ENCODE peak calls at places on chromosomes 11 and 22, in four cellular contexts. H is H1, E is H9, I is neuronal stem cell. G is an unnamed sample.

GRCh38 chr22:19620742-19621371 is 93.4 kb upstream of the SEPTIN5 start:
- DNase-seq in E (no peak), I (no peak), H (no peak), G (no peak)

GRCh38 chr11:6646631-6647281 is 8.9 kb downstream of the DCHS1 start:
- DNase-seq in H (no peak), E (no peak), I (no peak), G (peak; percentile 56)

GRCh38 chr11:117793521-117793920 is 3.5 kb downstream of the DSCAML1 start:
- DNase-seq in E (no peak), H (no peak), I (no peak), G (no peak)

GRCh38 chr11:72969894-72970335 is 155.7 kb downstream of the ATG16L2 start:
- DNase-seq in I (no peak), H (no peak), E (no peak), G (peak; percentile 71)

GRCh38 chr11:19903620-19904069 is 191.0 kb downstream of the NAV2 start:
- DNase-seq in E (peak; percentile 73), I (peak; percentile 72), H (peak; percentile 23), G (peak; percentile 79)

GRCh38 chr11:129580278-129580677 is 204.6 kb downstream of the BARX2 start:
- DNase-seq in I (no peak), E (no peak), H (no peak), G (no peak)

GRCh38 chr11:45232341-45233080 is 53.6 kb downstream of the SYT13 start:
- DNase-seq in H (no peak), I (no peak), E (no peak), G (no peak)

GRCh38 chr11:130829801-130830562 is 86.3 kb downstream of the SNX19 start:
- DNase-seq in I (no peak), E (no peak), H (no peak), G (no peak)

GRCh38 chr22:42991010-42991651 is 23.8 kb downstream of the PACSIN2 start:
- DNase-seq in E (no peak), H (no peak), I (no peak), G (peak; percentile 87)

GRCh38 chr22:37951305-37951704 is 2.1 kb downstream of the C22orf23 start:
- DNase-seq in I (no peak), E (peak; percentile 65), H (no peak), G (peak; percentile 31)

GRCh38 chr11:131691558-131692041 is 321.2 kb downstream of the NTM start:
- DNase-seq in E (peak; percentile 68), I (no peak), H (no peak), G (no peak)

GRCh38 chr11:44617671-44618461 is 52.4 kb downstream of the CD82 start:
- DNase-seq in I (no peak), E (no peak), H (no peak), G (no peak)

GRCh38 chr11:889261-889660 is 21.3 kb downstream of the CHID1 start:
- DNase-seq in H (no peak), E (no peak), I (no peak), G (no peak)

GRCh38 chr11:111301840-111302113 is 3.4 kb downstream of the POU2AF3 start:
- DNase-seq in I (no peak), E (no peak), H (no peak), G (no peak)

GRCh38 chr11:111301004-111301839 is 2.9 kb downstream of the POU2AF3 start:
- DNase-seq in H (no peak), E (no peak), I (no peak), G (no peak)

GRCh38 chr11:111302298-111302697 is 4.0 kb downstream of the POU2AF3 start:
- DNase-seq in E (no peak), I (no peak), H (no peak), G (no peak)

GRCh38 chr11:111299111-111300026 is 1.0 kb downstream of the POU2AF3 start:
- DNase-seq in I (peak; percentile 52), E (peak; percentile 66), H (no peak), G (peak; percentile 52)

DNA sequence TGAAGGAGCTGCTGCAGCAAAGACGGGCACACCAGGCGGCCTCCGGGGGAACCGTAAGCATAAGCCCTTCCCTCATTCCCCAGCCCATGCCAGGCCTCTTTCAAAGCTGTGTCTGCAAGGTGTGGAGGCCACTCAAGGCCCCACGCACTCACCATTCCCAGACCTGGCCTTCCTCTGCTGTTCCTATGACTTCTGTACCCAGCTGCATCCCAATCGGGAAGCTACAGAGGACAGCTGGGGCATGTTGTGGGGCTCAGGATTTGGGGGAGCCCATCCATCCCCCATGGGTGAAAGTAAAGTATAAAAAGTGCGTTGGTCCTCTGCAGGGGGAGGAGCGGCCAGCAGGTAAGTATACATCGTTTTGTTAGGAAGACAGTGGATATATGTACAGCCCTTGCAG is 2.2 kb downstream of the POU2AF3 start:
- DNase-seq in H (no peak), I (no peak), E (no peak), G (no peak)
- H2BK12ac ChIP-seq in H (no peak overlapping the region), I (no peak overlapping the region), E (no peak overlapping the region), G (no peak overlapping the region)

DNA sequence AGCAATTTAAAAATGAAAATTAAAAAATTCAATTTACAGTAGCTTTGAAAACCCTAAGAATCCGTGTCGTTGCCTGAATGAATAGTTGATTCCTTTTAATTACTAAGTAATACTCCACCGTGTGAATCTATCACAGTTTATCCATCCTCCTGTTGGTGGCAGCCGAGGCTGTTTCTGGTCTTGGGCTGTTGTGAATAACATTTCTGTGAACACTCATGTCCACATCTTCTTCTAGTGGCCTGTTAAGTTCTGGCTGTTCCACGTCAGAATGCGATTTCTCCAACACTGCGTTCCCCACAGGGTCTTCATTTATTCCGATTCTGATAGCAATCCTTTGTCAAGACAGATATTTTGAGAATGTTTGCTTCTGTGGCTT is 223.0 kb downstream of the TBC1D22A start:
- DNase-seq in E (no peak), I (no peak), H (no peak), G (peak; percentile 2)
- H3K23ac ChIP-seq in E (no peak overlapping the region), I (no peak overlapping the region), H (no peak overlapping the region), G (no peak overlapping the region)

DNA sequence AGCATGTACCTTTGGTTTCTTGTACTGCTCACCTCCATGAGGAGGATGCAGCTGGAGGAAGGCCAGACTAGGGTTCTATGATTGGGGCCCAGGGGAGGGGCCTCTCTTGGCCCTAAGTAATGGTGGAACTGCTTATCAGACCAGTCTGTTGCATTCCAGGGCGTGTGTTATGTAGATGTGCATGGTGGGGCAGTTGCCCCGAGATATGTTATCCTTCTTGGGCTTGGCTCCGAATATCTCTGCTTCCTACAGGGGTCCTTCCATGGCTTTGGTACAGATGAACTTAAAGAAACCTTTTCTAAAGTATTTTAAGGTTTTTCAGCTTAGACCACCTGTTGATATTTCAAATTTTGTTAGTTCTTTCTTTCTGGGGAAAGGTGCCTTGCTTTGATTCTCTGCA is 126.0 kb downstream of the SWAP70 start:
- DNase-seq in E (no peak), H (no peak), I (no peak), G (no peak)
- H2BK12ac ChIP-seq in E (no peak overlapping the region), H (no peak overlapping the region), I (no peak overlapping the region), G (no peak overlapping the region)

DNA sequence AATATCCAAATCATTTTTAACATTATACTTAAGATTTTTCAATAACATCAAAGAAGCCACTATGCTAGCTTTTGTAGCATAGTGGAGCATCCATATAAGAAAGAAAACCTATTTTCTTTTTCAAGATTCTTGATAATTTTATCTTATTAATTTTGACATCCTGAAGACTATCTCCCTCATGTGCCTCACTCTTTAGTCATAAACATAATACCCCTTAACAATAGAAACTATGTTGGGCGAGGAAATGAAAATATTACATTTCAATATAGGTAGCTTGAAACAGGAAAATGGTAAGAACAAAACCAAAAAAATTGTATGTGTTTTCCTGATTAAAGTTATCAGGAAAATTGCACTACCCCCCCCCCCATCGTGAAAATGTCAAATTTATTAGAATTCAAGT is 40.1 kb downstream of the ELMOD1 start:
- DNase-seq in H (no peak), I (no peak), E (no peak), G (no peak)
- H3K23ac ChIP-seq in H (no peak overlapping the region), I (no peak overlapping the region), E (no peak overlapping the region), G (no peak overlapping the region)

DNA sequence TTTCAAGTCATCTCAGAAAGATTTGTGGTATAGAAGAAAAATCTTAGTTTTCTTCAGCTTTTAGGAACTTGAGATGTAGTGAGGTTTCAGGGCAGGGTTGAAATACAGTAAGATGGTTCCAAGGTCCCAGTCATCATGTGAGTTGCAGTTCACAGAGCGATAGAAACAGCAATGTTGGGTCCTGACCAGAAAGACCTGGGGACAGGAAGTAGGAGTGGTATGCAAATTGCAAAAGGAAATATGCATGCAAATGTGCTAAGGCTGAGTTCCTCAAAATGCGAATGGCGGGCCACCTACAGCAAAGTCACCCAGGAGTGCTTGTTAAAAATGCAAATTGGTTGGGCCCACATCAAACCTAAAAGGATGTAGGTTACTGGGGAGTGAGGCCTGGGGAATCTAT is 1032.7 kb upstream of the TENM4 start:
- DNase-seq in H (no peak), I (no peak), E (no peak), G (no peak)
- H2BK12ac ChIP-seq in H (no peak overlapping the region), I (no peak overlapping the region), E (no peak overlapping the region), G (no peak overlapping the region)

DNA sequence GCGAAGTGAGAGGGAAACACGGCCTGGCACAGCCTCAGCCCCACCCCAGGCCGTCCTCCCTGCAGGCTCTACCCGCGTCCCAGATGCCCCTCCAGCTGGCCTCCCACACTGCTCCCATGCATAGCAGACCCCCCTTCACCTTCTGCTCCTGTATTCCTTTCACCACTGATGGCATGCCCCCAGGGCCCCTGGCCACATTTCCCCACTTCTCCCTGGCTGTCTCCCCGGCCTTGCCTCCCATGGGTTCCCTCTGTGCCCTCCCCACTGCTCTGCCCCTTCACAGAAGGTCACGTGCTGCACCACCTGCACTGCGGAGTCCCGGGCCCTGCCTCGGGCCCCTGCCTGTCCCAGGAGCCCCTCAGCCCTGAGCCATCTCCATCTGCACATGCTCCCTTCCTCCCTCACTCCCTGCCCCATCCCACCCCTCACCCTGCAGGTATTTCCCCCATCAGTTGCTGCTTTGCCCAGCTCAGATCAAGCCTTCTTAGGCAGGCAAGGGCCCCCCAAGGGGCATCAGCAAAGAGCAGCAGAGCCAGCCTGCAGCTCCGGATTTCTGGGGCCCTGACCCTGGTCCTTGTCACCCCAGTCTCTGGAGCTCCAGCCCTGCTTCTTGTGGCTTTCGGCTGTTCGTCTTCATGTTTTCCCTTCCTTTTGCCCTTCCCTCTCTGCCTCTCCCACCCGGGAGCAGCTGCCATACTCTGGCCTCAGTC is 46.4 kb downstream of the GAB4 start:
- DNase-seq in H (no peak), I (no peak), E (no peak), G (no peak)
- H3K23ac ChIP-seq in H (no peak overlapping the region), I (no peak overlapping the region), E (no peak overlapping the region), G (no peak overlapping the region)

DNA sequence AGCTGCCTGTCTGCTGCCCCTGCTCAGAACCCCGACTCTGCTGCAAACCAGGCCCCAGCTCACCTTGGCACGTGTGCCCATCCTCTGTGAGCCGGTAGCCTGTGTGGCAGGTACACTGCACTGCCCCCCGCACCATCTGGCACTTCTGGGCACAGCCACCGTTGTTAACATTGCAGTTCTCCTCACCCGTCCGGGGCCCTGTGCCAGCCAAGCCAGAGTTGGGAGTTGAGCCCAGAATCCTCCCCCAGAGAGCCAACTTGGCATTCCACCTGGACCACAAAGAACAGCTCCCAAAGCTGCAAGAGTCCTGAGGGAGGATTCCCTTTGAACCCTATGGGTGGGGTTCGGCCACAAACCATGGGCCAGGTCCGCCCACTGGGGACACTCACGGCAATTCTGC is 22.5 kb downstream of the LRP4 start:
- DNase-seq in I (no peak), E (no peak), H (no peak), G (no peak)
- H2BK12ac ChIP-seq in I (no peak overlapping the region), E (no peak overlapping the region), H (no peak overlapping the region), G (no peak overlapping the region)

GRCh38 chr11:57646221-57646620 is 3.5 kb downstream of the YPEL4 start:
- DNase-seq in E (no peak), H (no peak), I (no peak), G (no peak)
- H3K23ac ChIP-seq in E (no peak overlapping the region), H (no peak overlapping the region), I (no peak overlapping the region), G (no peak overlapping the region)